ENCODE peak calls at places on chromosomes 11 and 22, in six cellular contexts. K is psoas muscle, N is sigmoid colon, X is body of pancreas, H is endothelial cell of umbilical vein, R is neural progenitor cell. L is an unnamed sample.

GRCh38 chr22:24529898-24530297 is 25.0 kb downstream of the GUCD1 start:
- DNase-seq in X (no peak), H (no peak), N (no peak), K (no peak), R (no peak), L (no peak)

GRCh38 chr11:126635511-126635910 is 280.0 kb downstream of the ST3GAL4 start:
- DNase-seq in R (no peak), K (no peak), N (no peak), H (no peak), X (no peak), L (no peak)

GRCh38 chr11:112297248-112297866 is 36.7 kb upstream of the PLET1 start:
- DNase-seq in R (no peak), X (no peak), N (no peak), H (no peak), K (no peak), L (no peak)

GRCh38 chr11:63132985-63133775 is 10.8 kb downstream of the SLC22A24 start:
- DNase-seq in H (no peak), R (peak), X (peak), K (no peak), N (no peak), L (no peak)

GRCh38 chr11:8375932-8376331 is 112.3 kb upstream of the LMO1 start:
- DNase-seq in X (no peak), R (peak), H (no peak), N (peak), K (no peak), L (no peak)

GRCh38 chr11:70494559-70495350 is 96.4 kb downstream of the CTTN start:
- DNase-seq in H (no peak), N (peak), R (no peak), X (no peak), K (no peak), L (no peak)

GRCh38 chr11:128326791-128327190 is 260.6 kb downstream of the ETS1 start:
- DNase-seq in H (no peak), N (no peak), K (no peak), X (no peak), R (no peak), L (no peak)

GRCh38 chr22:47094861-47095330 is 332.4 kb downstream of the TBC1D22A start:
- DNase-seq in X (no peak), R (no peak), N (no peak), H (no peak), K (no peak), L (no peak)

GRCh38 chr11:62974848-62975522 is 9.8 kb downstream of the SLC22A6 start:
- DNase-seq in K (no peak), H (peak), N (peak), X (peak), R (peak), L (no peak)

GRCh38 chr11:7900686-7901085 is 30.4 kb downstream of the OR10A6 start:
- DNase-seq in X (no peak), R (no peak), K (no peak), H (no peak), N (no peak), L (no peak)

GRCh38 chr11:68988486-68988885 is 7.7 kb upstream of the MRGPRD start:
- DNase-seq in X (no peak), N (no peak), H (no peak), R (no peak), K (no peak), L (no peak)

GRCh38 chr22:25747245-25747944 is 5.4 kb downstream of the MYO18B start:
- DNase-seq in R (no peak), X (peak), K (peak), N (no peak), H (peak), L (no peak)

GRCh38 chr11:114290503-114291239 is 5.5 kb upstream of the NNMT start:
- DNase-seq in X (no peak), H (peak), R (no peak), K (no peak), N (no peak), L (no peak)

GRCh38 chr11:70073881-70074371 is 4.2 kb upstream of the ANO1 start:
- DNase-seq in N (peak), K (no peak), R (no peak), X (no peak), H (peak), L (no peak)

GRCh38 chr11:2691355-2691761 is 8.4 kb downstream of the KCNQ1OT1 start:
- DNase-seq in H (no peak), K (no peak), X (no peak), R (no peak), N (peak), L (no peak)

GRCh38 chr11:59616396-59616982 is 915 bp upstream of the OSBP start:
- DNase-seq in X (no peak), N (no peak), K (no peak), H (no peak), R (peak), L (no peak)

GRCh38 chr22:29716814-29717213 is 3.0 kb upstream of the CABP7 start:
- DNase-seq in X (peak), R (peak), N (no peak), K (peak), H (peak), L (no peak)

GRCh38 chr11:120168960-120169681 is 31.2 kb upstream of the TRIM29 start:
- DNase-seq in H (peak), X (peak), K (peak), R (peak), N (peak), L (no peak)

GRCh38 chr11:107696140-107696539 is 15.7 kb downstream of the SLN start:
- DNase-seq in R (no peak), H (peak), X (no peak), N (no peak), K (no peak), L (no peak)

GRCh38 chr11:124078591-124078990 is 36.7 kb upstream of the VWA5A start:
- DNase-seq in R (no peak), H (no peak), K (no peak), N (no peak), X (no peak), L (no peak)

GRCh38 chr11:124075841-124076571 is 34.9 kb upstream of the OR10G7 start:
- DNase-seq in N (no peak), H (peak), R (no peak), K (peak), X (peak), L (no peak)

GRCh38 chr11:124079631-124080318 is 35.5 kb upstream of the VWA5A start:
- DNase-seq in K (no peak), N (no peak), H (no peak), X (no peak), R (no peak), L (no peak)

GRCh38 chr11:124075492-124075840 is 34.3 kb upstream of the OR10G7 start:
- DNase-seq in X (no peak), R (no peak), N (no peak), K (no peak), H (no peak), L (no peak)

DNA sequence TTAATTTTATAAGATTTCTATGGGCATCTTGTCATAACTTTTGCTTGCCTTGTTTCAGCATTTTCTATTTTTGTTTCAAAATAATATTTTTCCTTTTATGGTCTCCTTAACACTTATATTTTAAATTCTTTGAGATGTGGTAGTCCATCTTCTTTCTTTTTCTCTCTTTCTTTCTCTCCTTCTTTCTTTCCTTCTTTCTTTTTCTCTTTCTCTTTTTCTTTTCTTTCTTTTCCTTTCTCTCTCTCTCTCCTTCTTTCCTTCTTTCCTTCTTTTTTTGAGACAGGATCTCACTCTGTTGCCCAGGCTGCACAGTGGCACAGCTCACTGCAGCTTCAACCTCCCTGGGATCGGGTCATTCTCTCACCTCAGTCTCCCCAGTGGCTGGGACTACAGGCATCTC is 36.1 kb upstream of the OR10G7 start:
- DNase-seq in R (no peak), N (no peak), H (no peak), K (no peak), X (no peak), L (no peak)
- TF ChIP-seq CTCF in R (no peak), N (no peak), H (no peak), K (no peak), X (no peak), L (no peak)

DNA sequence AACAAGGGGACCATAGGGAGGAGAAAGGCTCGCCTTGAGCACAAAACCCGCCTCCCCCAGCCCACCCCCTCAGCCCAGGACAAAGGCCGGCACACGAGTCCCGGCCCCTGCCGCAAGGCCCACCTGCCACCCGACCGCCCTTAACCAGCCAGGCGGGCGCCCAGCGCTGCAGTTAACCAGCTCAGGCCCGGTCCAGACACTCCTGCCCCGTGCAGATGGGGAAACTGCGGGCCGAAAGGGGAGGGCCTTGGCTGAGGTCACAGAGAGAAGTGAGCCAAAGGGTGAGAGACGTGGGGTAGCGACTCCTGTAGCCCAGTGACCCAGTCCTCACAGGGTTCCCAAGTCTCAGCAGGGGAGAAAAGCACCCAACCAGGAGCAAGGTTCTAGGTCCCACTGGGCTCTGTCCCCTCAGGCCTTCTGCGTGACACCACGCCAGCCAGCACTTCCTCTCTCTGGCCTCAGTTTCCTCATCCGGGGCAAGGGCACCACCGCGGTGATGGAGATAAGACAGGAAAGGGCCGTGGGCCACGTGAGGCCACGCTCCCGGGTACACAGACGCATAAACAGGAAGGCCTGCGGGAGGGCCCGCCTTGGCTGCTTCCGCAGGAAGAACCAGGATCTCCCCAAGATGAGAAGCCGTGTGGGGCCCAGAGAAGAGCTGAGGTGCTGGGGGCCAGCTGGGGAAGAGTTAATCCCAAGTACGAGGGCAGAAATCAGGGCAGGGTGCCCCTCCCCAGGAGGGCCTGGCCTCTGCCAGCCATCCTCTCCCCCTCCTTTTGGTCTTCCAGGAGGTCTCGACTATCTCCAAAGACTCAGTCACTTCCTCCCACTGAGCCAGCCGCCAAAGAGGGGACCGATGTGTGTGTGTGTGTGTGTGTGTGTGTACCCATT is 1.8 kb downstream of the MFNG start:
- DNase-seq in R (peak), N (peak), X (peak), H (peak), K (peak), L (peak)
- H3K4me3 ChIP-seq in R (no peak), N (peak), X (no peak), H (peak), K (peak), L (peak)

DNA sequence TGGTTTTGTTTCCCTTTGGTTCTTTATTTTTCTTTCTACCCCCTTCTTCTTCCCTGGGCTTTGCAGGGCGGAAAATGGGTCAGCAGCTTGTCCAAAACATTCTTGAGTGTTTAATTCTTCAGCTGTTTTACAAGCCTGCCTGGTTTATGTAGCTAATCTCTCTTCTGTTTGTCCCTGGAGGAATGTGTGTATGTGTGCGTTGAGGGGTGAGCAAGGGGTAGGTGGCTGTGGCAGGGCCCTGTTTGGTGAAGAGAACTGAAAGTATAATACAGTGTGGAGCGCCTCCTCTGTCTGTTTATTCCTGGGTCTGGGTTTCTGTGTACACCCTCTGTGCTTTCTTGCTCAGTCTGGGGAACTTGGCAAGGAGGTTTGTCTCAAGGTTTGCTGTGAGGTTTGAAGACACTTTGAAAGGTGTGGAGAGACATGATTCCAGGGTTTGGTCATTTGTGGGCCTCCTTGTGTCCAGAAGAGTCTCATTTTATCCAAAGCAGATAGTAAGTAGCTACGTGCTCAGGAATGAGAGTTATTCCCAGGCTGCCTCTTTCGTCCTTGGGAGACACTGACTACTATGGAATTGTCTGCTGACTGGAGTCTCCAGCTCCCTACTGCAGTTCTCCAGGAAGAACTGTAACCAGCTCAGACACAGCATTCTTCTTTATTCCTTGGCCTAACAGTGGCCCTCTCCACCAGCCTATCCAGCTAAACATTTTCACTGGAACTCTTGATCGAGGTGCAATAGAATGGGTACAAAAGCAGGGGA is 175.6 kb downstream of the ADAMTS15 start:
- DNase-seq in R (no peak), N (no peak), H (no peak), K (no peak), X (no peak), L (no peak)
- TF ChIP-seq CTCF in R (no peak), N (peak), H (no peak), K (no peak), X (no peak), L (no peak)

DNA sequence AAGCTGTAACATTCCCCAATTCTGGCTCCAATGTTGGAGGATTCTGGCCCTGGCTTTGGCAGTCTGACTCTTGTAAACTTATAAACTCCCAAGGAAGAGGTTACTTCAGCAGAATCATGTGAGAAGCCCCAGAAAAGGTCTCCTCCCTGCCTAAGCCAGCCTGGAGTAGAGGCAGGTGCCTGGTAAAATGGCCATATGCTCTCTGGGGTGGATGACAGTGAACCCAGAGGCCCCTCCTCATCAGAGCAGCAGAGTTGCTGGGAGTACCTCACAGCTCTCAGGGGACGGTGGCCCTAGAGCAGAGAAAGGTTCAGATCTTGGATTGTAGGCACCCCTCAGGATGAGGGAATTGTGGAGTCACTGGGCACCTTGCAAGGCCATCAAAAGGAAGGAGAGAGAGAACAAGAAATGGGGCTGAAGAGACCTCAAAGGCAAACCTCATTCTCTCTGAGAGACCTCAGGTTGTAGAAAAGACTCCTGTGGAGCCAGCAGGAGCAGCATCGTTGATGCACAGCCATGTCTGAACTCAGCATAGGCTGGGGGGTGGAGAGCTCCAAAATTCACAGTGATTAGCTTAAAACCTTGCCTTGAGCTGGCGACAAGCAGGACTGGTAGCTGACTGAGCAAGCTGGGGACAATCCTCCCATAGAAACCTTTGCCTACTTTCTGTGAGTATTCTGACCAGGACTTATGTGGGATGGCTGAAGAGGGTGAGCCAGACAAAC is 4.9 kb upstream of the P2RY6 start:
- DNase-seq in R (no peak), X (no peak), N (no peak), H (no peak), K (no peak), L (no peak)
- H3K4me3 ChIP-seq in R (no peak), X (no peak), N (no peak), H (no peak), K (no peak), L (no peak)

GRCh38 chr11:11901917-11902316 is 60.1 kb downstream of the USP47 start:
- DNase-seq in K (no peak), N (no peak), R (no peak), X (no peak), H (no peak), L (no peak)

GRCh38 chr11:11895672-11896071 is 53.9 kb downstream of the USP47 start:
- DNase-seq in R (no peak), H (peak), X (no peak), K (no peak), N (no peak), L (no peak)

GRCh38 chr11:11894486-11894885 is 52.7 kb downstream of the USP47 start:
- DNase-seq in N (no peak), H (no peak), X (no peak), K (no peak), R (no peak), L (no peak)

GRCh38 chr11:11898648-11899047 is 56.9 kb downstream of the USP47 start:
- DNase-seq in K (no peak), R (no peak), X (no peak), N (no peak), H (no peak), L (no peak)

DNA sequence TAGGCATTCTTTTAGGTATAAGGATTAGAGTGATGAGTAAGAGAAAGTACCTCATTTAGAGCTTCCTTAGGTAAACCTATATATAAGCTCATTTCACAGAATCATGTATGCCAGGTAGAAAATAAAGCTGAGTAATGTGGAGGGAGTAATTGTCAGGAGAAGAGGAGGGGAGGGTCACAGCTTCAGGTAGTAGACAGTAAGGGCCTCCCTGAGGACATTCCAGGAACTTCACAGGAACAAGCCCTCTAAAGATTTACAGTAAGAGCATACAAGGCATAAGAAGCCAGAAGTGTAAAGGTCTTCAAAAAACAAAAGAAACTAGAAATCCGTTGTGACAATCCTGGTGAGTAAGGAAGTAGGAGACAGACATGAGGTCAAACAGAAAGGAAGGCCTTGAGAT is 57.6 kb downstream of the USP47 start:
- DNase-seq in N (no peak), K (no peak), X (no peak), R (no peak), H (no peak), L (no peak)
- TF ChIP-seq CTCF in N (no peak), K (no peak), X (no peak), R (no peak), H (no peak), L (no peak)

DNA sequence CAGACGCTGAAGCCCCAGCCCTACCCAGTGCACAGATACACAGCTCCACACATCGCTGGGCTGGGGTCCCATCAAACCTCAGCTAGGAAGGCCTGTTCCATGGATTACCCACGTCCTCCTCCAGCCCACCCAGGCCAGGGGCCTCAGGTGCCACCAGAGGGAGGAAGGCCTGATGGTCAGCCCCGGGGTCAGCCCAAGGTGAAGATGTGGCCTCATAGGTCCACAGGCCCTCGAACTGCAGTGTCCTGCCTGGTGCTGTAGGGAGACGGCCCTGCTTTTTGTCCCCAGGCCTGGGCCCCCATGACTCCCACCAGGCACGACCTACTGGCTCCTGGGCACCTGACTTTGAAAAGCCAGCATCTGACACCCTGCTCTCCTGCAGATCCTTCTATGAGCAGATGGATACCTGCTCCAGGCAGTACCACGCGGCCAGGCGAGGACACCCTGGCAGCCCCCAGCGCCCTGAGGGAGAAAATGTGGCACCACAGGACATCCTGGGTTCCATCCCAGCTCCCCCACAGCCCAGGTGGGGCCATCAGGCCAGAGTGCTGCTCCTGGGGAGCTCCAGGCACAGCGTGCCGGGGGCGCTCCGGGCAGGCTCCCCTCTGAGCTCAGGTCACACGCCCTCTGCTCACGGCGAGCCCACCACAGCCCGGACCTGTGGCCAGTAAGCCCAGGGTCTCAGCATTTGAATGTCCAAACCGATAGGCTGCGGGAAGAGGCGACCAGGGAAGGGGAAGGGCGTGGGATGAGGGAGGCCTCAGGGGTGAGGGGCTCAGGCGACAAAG is 15.8 kb upstream of the MOB2 start:
- DNase-seq in X (no peak), H (no peak), R (peak), N (no peak), K (no peak), L (no peak)
- H3K4me3 ChIP-seq in X (no peak), H (no peak), R (no peak), N (no peak), K (no peak), L (no peak)

GRCh38 chr22:38260760-38261477 is 11.9 kb downstream of the TMEM184B start:
- DNase-seq in K (no peak), X (no peak), N (no peak), R (peak), H (no peak), L (no peak)
- TF ChIP-seq CTCF in K (no peak), X (no peak), N (peak), R (no peak), H (no peak), L (peak)

GRCh38 chr11:46346886-46347636 is at the start of gene DGKZ:
- DNase-seq in H (peak), K (peak), R (peak), X (peak), N (peak), L (no peak)

GRCh38 chr11:46343520-46343919 is 3.7 kb upstream of the DGKZ start:
- DNase-seq in H (no peak), R (no peak), X (no peak), K (no peak), N (no peak), L (no peak)

GRCh38 chr11:46347637-46348311 is 511 bp downstream of the DGKZ start:
- DNase-seq in R (no peak), K (peak), H (no peak), N (peak), X (peak), L (no peak)

GRCh38 chr11:46345131-46345597 is 2.1 kb upstream of the DGKZ start:
- DNase-seq in R (peak), N (no peak), H (peak), X (peak), K (no peak), L (no peak)

GRCh38 chr11:46345881-46346484 is 1.3 kb upstream of the DGKZ start:
- DNase-seq in K (no peak), R (no peak), N (no peak), X (no peak), H (no peak), L (no peak)
- H3K4me3 ChIP-seq in K (peak), R (no peak), N (peak), X (no peak), H (peak), L (peak)